ENCODE peak calls at places on chromosomes 6 and 20, in four cellular contexts. I is IMR-90, S is NCI-H1417, H is retina. K is an unnamed sample.

GRCh38 chr20:63347081-63347741 is 13.9 kb downstream of the CHRNA4 start:
- DNase-seq in H (no peak), I (no peak), S (no peak), K (no peak)

GRCh38 chr20:32965581-32966373 is 38.5 kb downstream of the SUN5 start:
- DNase-seq in S (no peak), I (no peak), H (no peak), K (no peak)

GRCh38 chr6:31765910-31766794 is 3.7 kb downstream of the SAPCD1 start:
- DNase-seq in H (peak; percentile 79), S (no peak), I (no peak), K (no peak)

GRCh38 chr6:73739097-73739496 is 43.1 kb downstream of the CD109 start:
- DNase-seq in S (peak; percentile 81), I (peak; percentile 78), H (peak; percentile 56), K (peak; percentile 60)

GRCh38 chr6:159463440-159463839 is 229.6 kb downstream of the SOD2 start:
- DNase-seq in I (peak; percentile 10), H (peak; percentile 41), S (peak; percentile 14), K (peak; percentile 24)

GRCh38 chr6:115487331-115487730 is 573.4 kb downstream of the FRK start:
- DNase-seq in S (no peak), H (no peak), I (no peak), K (no peak)

GRCh38 chr6:53192590-53193232 is 44.1 kb upstream of the GCM1 start:
- DNase-seq in I (no peak), S (peak; percentile 71), H (no peak), K (peak; percentile 81)

GRCh38 chr6:33592595-33593413 is 12.7 kb upstream of the BAK1 start:
- DNase-seq in S (no peak), H (peak; percentile 36), I (no peak), K (no peak)

GRCh38 chr20:31663838-31664695 is 26.4 kb downstream of the COX4I2 start:
- DNase-seq in S (peak; percentile 92), I (no peak), H (no peak), K (peak; percentile 89)

GRCh38 chr6:38354905-38355304 is 284.8 kb downstream of the BTBD9 start:
- DNase-seq in I (no peak), S (no peak), H (no peak), K (no peak)

GRCh38 chr6:141562801-141563763 is 569.6 kb upstream of the GJE1 start:
- DNase-seq in I (peak; percentile 91), H (peak; percentile 90), S (peak; percentile 95), K (peak; percentile 73)

GRCh38 chr6:49553353-49553752 is 2.9 kb downstream of the C6orf141 start:
- DNase-seq in I (peak; percentile 1), S (no peak), H (no peak), K (no peak)

GRCh38 chr20:51318058-51318960 is 224.2 kb downstream of the NFATC2 start:
- DNase-seq in S (peak; percentile 43), H (peak; percentile 50), I (no peak), K (peak; percentile 37)

K was measured in NCI-H345.